ENCODE peak calls at places on chromosomes 4 and X, in five cellular contexts. One of them, this sample, is unnamed.

GRCh38 chr4:101279377-101279871 is 67.9 kb downstream of the PPP3CA start:
- DNase-seq in tibial nerve: peak; percentile 48
- DNase-seq in progenitor cell of endocrine pancreas: no peak
- DNase-seq in PC-9: no peak
- DNase-seq in nucleus accumbens: no peak
- DNase-seq in this sample: no peak

GRCh38 chrX:6660567-6661252 is 125.8 kb upstream of the VCX3A start:
- DNase-seq in tibial nerve: no peak
- DNase-seq in progenitor cell of endocrine pancreas: no peak
- DNase-seq in PC-9: peak; percentile 47
- DNase-seq in nucleus accumbens: no peak
- DNase-seq in this sample: no peak

GRCh38 chr4:186161138-186161537 is 30.2 kb upstream of the CYP4V2 start:
- DNase-seq in tibial nerve: no peak
- DNase-seq in progenitor cell of endocrine pancreas: no peak
- DNase-seq in PC-9: no peak
- DNase-seq in nucleus accumbens: no peak
- DNase-seq in this sample: no peak

GRCh38 chrX:3370656-3371055 is 24.2 kb upstream of the MXRA5 start:
- DNase-seq in tibial nerve: no peak
- DNase-seq in progenitor cell of endocrine pancreas: no peak
- DNase-seq in PC-9: no peak
- DNase-seq in nucleus accumbens: no peak
- DNase-seq in this sample: no peak

GRCh38 chrX:40155617-40156471 is 58.1 kb upstream of the BCOR start:
- DNase-seq in tibial nerve: no peak
- DNase-seq in progenitor cell of endocrine pancreas: no peak
- DNase-seq in PC-9: no peak
- DNase-seq in nucleus accumbens: no peak
- DNase-seq in this sample: no peak

GRCh38 chrX:40152706-40153334 is 55.1 kb upstream of the BCOR start:
- DNase-seq in tibial nerve: no peak
- DNase-seq in progenitor cell of endocrine pancreas: no peak
- DNase-seq in PC-9: no peak
- DNase-seq in nucleus accumbens: peak; percentile 29
- DNase-seq in this sample: no peak

GRCh38 chrX:154121961-154122360 is 22.1 kb upstream of the OPN1LW start:
- DNase-seq in tibial nerve: no peak
- DNase-seq in progenitor cell of endocrine pancreas: no peak
- DNase-seq in PC-9: peak; percentile 80
- DNase-seq in nucleus accumbens: no peak
- DNase-seq in this sample: no peak

GRCh38 chrX:28901637-28902036 is 314.4 kb downstream of the IL1RAPL1 start:
- DNase-seq in tibial nerve: no peak
- DNase-seq in progenitor cell of endocrine pancreas: no peak
- DNase-seq in PC-9: no peak
- DNase-seq in nucleus accumbens: no peak
- DNase-seq in this sample: no peak

GRCh38 chr4:159434496-159435241 is 331.8 kb downstream of the RAPGEF2 start:
- DNase-seq in tibial nerve: no peak
- DNase-seq in progenitor cell of endocrine pancreas: no peak
- DNase-seq in PC-9: no peak
- DNase-seq in nucleus accumbens: no peak
- DNase-seq in this sample: no peak

GRCh38 chr4:176360446-176360845 is 40.7 kb downstream of the SPCS3 start:
- DNase-seq in tibial nerve: no peak
- DNase-seq in progenitor cell of endocrine pancreas: no peak
- DNase-seq in PC-9: no peak
- DNase-seq in nucleus accumbens: no peak
- DNase-seq in this sample: no peak

GRCh38 chrX:154750301-154751120 is at the start of gene GAB3:
- DNase-seq in tibial nerve: no peak
- DNase-seq in progenitor cell of endocrine pancreas: peak; percentile 14
- DNase-seq in PC-9: peak; percentile 30
- DNase-seq in nucleus accumbens: no peak
- DNase-seq in this sample: no peak

GRCh38 chr4:41718907-41719306 is 29.6 kb downstream of the PHOX2B start:
- DNase-seq in tibial nerve: no peak
- DNase-seq in progenitor cell of endocrine pancreas: no peak
- DNase-seq in PC-9: no peak
- DNase-seq in nucleus accumbens: no peak
- DNase-seq in this sample: no peak

This sample was measured in cerebellar cortex.